ENCODE peak calls at places on chromosomes 5 and 9, in eight cellular contexts. K is MM.1S, D is GM23248, C is neural progenitor cell, R is PC-3, H is GM23338, F is hepatocyte, Y is OCI-LY7. N is an unnamed sample.

GRCh38 chr9:71858812-71859211 is 52.2 kb downstream of the ABHD17B start:
- DNase-seq in K (peak; percentile 21), D (peak; percentile 4), C (no peak), R (no peak), H (no peak), F (no peak), Y (no peak), N (no peak)

GRCh38 chr9:99822596-99823391 is 1.1 kb downstream of the NR4A3 start:
- DNase-seq in K (peak; percentile 51), D (peak; percentile 82), C (peak; percentile 82), R (peak; percentile 37), H (peak; percentile 81), F (peak; percentile 59), Y (peak; percentile 39), N (peak; percentile 68)

GRCh38 chr5:178827636-178828035 is 32.1 kb upstream of the ZNF354B start:
- DNase-seq in K (no peak), D (no peak), C (no peak), R (no peak), H (no peak), F (no peak), Y (no peak), N (no peak)

GRCh38 chr9:114431770-114432169 is 44.0 kb upstream of the AKNA start:
- DNase-seq in K (no peak), D (no peak), C (no peak), R (no peak), H (no peak), F (no peak), Y (no peak), N (no peak)

GRCh38 chr5:123472150-123472549 is 39.8 kb upstream of the CSNK1G3 start:
- DNase-seq in K (no peak), D (no peak), C (no peak), R (no peak), H (no peak), F (no peak), Y (no peak), N (no peak)

GRCh38 chr9:94533155-94533554 is 21.7 kb upstream of the PCAT7 start:
- DNase-seq in K (no peak), D (no peak), C (no peak), R (no peak), H (no peak), F (peak; percentile 49), Y (no peak), N (no peak)

GRCh38 chr9:28832168-28832567 is 1258.9 kb upstream of the C9orf72 start:
- DNase-seq in K (no peak), D (no peak), C (no peak), R (no peak), H (no peak), F (no peak), Y (no peak), N (no peak)

GRCh38 chr5:180251887-180252286 is 40.0 kb downstream of the MAPK9 start:
- DNase-seq in K (no peak), D (no peak), C (no peak), R (no peak), H (no peak), F (no peak), Y (no peak), N (no peak)

GRCh38 chr9:74760031-74760700 is 127.6 kb downstream of the TRPM6 start:
- DNase-seq in K (no peak), D (peak; percentile 90), C (no peak), R (peak; percentile 86), H (no peak), F (no peak), Y (no peak), N (no peak)

GRCh38 chr5:93600409-93601052 is 17.5 kb downstream of the NR2F1 start:
- DNase-seq in K (no peak), D (no peak), C (peak; percentile 27), R (no peak), H (no peak), F (no peak), Y (no peak), N (no peak)

GRCh38 chr9:137724114-137724445 is 105.3 kb downstream of the EHMT1 start:
- DNase-seq in K (no peak), D (peak; percentile 30), C (peak; percentile 59), R (no peak), H (peak; percentile 57), F (peak; percentile 63), Y (no peak), N (no peak)
- TF ChIP-seq EZH2phosphoT487 in K (no peak), D (no peak), C (no peak), R (no peak), H (no peak), F (no peak), Y (no peak), N (no peak)

GRCh38 chr5:40437452-40437861 is 242.3 kb upstream of the PTGER4 start:
- DNase-seq in K (no peak), D (peak; percentile 90), C (no peak), R (peak; percentile 92), H (no peak), F (peak; percentile 61), Y (no peak), N (no peak)

GRCh38 chr5:40442346-40442745 is 237.4 kb upstream of the PTGER4 start:
- DNase-seq in K (no peak), D (peak; percentile 41), C (no peak), R (peak; percentile 12), H (no peak), F (peak; percentile 38), Y (no peak), N (no peak)

GRCh38 chr5:40436535-40437237 is 243.0 kb upstream of the PTGER4 start:
- DNase-seq in K (no peak), D (no peak), C (no peak), R (no peak), H (no peak), F (no peak), Y (no peak), N (no peak)

GRCh38 chr5:40446910-40447309 is 232.8 kb upstream of the PTGER4 start:
- DNase-seq in K (no peak), D (peak; percentile 81), C (no peak), R (peak; percentile 96), H (no peak), F (peak; percentile 77), Y (no peak), N (no peak)

GRCh38 chr5:40441733-40442132 is 238.0 kb upstream of the PTGER4 start:
- DNase-seq in K (peak; percentile 16), D (no peak), C (no peak), R (no peak), H (no peak), F (peak; percentile 40), Y (no peak), N (no peak)
- TF ChIP-seq EZH2phosphoT487 in K (no peak), D (no peak), C (no peak), R (no peak), H (no peak), F (no peak), Y (no peak), N (no peak)

GRCh38 chr5:148454576-148454975 is 70.8 kb downstream of the FBXO38 start:
- DNase-seq in K (no peak), D (no peak), C (no peak), R (no peak), H (peak; percentile 25), F (no peak), Y (no peak), N (no peak)

GRCh38 chr5:148458036-148458888 is 74.5 kb downstream of the FBXO38 start:
- DNase-seq in K (no peak), D (no peak), C (no peak), R (no peak), H (no peak), F (no peak), Y (no peak), N (no peak)

GRCh38 chr5:148452499-148453193 is 68.9 kb downstream of the FBXO38 start:
- DNase-seq in K (no peak), D (no peak), C (no peak), R (no peak), H (no peak), F (no peak), Y (no peak), N (no peak)

GRCh38 chr5:148457183-148457620 is 73.4 kb downstream of the FBXO38 start:
- DNase-seq in K (no peak), D (peak; percentile 21), C (peak; percentile 59), R (peak; percentile 51), H (peak; percentile 56), F (no peak), Y (peak; percentile 57), N (peak; percentile 30)

DNA sequence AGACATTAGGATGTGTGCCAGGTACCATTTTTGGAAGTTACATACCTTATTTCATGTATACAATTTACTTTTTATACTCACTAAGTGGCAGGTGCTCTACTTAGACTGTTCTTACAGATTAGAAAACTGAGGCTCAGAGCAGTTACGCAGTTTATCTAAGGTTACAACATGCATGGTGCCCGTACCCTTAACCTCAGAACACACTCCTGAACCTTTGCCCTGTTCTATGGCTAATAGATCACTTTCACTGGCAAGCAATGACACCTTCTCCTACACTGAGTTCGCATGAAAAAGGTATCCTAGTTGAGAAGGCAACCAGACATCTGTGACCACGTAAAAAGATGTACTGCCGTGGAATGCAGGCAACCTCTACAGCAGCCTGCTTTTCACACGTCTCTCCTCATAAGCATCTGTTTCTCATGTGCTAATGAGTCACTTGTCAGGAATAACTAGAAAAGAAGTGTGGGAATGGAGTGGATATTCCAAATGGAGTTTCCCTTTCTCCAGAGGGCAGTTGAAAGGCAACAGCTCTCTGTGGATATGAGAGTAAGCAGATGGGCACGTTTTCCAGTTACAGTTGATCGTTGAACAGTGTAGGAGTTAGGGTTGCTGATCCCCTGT is 71.4 kb downstream of the FBXO38 start:
- DNase-seq in K (no peak), D (peak; percentile 35), C (no peak), R (no peak), H (no peak), F (peak; percentile 5), Y (no peak), N (no peak)
- TF ChIP-seq EZH2phosphoT487 in K (no peak), D (no peak), C (no peak), R (no peak), H (no peak), F (no peak), Y (no peak), N (no peak)

GRCh38 chr5:115366223-115366622 is 69.8 kb upstream of the CCDC112 start:
- DNase-seq in K (no peak), D (peak; percentile 93), C (no peak), R (peak; percentile 81), H (no peak), F (peak; percentile 66), Y (no peak), N (peak; percentile 22)
- TF ChIP-seq EZH2phosphoT487 in K (no peak), D (no peak), C (no peak), R (no peak), H (no peak), F (no peak), Y (no peak), N (no peak)

DNA sequence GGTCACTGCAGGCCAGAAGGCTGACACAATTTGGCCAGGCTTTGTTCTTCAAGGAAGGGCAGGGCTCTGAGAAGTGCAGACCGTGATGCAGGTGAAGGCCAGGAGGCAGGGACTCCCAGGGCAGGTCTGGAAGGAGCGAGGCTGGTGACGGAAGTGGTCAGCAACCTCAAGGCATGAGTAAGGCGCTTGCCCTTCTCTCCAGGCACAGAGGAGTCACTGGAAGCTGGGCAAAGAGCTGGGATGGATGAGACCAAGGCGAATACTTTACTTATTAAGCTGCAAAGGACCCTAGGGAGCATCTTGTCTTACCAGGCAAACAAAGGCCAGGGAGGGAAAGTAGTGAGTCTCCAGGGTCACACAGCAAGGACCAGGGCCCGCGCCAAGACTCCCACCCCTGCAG is 18.6 kb downstream of the IRF1 start:
- DNase-seq in K (no peak), D (no peak), C (no peak), R (no peak), H (no peak), F (no peak), Y (no peak), N (no peak)
- TF ChIP-seq EZH2phosphoT487 in K (no peak), D (no peak), C (no peak), R (no peak), H (no peak), F (no peak), Y (no peak), N (no peak)

N was measured in SK-N-SH.